ENCODE peak calls at places on chromosome X, in eight cellular contexts. O is NCI-H345, Z is breast epithelium, S is iris pigment epithelial cell, R is GM12865, V is Right ventricle myocardium inferior, I is HCT116, J is GM04504. M is an unnamed sample.
A peak's percentile ranks its signal among the peaks of the same experiment; 100 is the strongest.

GRCh38 chrX:19270727-19271126 is 73.0 kb upstream of the PDHA1 start:
- DNase-seq in J (no peak), S (no peak), O (no peak), Z (no peak), V (no peak), I (no peak), R (no peak), M (no peak)

GRCh38 chrX:28189011-28189410 is 207.8 kb upstream of the DCAF8L1 start:
- DNase-seq in I (peak; percentile 51), V (no peak), S (peak; percentile 88), R (no peak), Z (no peak), O (no peak), J (no peak), M (peak; percentile 83)

GRCh38 chrX:68307767-68308166 is 125.5 kb downstream of the OPHN1 start:
- DNase-seq in Z (no peak), S (peak; percentile 80), J (peak; percentile 52), O (no peak), V (no peak), I (peak; percentile 12), R (no peak), M (peak; percentile 91)

GRCh38 chrX:72280210-72280882 is 3.3 kb upstream of the RPS4X start:
- DNase-seq in R (no peak), O (no peak), S (no peak), I (no peak), J (no peak), V (no peak), Z (no peak), M (peak; percentile 47)

GRCh38 chrX:27767387-27767786 is 40.4 kb upstream of the MAGEB10 start:
- DNase-seq in Z (no peak), V (no peak), I (no peak), R (no peak), O (no peak), J (no peak), S (peak; percentile 15), M (no peak)

GRCh38 chrX:95640226-95640625 is 1044.4 kb upstream of the DIAPH2 start:
- DNase-seq in V (no peak), Z (no peak), R (no peak), I (no peak), J (no peak), O (no peak), S (no peak), M (peak; percentile 13)

GRCh38 chrX:102338162-102338561 is 91.2 kb downstream of the NXF2 start:
- DNase-seq in Z (no peak), V (no peak), S (no peak), I (no peak), R (no peak), J (no peak), O (no peak), M (no peak)

GRCh38 chrX:154473683-154474082 is 5.4 kb downstream of the LAGE3 start:
- DNase-seq in O (no peak), I (no peak), Z (no peak), V (no peak), S (no peak), R (no peak), J (no peak), M (no peak)

GRCh38 chrX:9388450-9388849 is 76.4 kb upstream of the TBL1X start:
- DNase-seq in I (no peak), S (no peak), R (no peak), O (no peak), V (no peak), J (no peak), Z (no peak), M (no peak)

GRCh38 chrX:100946521-100946920 is 17.8 kb upstream of the XKRX start:
- DNase-seq in Z (no peak), J (no peak), S (no peak), R (no peak), I (no peak), O (no peak), V (no peak), M (peak; percentile 10)

GRCh38 chrX:23012162-23012561 is 12.4 kb downstream of the DDX53 start:
- DNase-seq in Z (no peak), R (no peak), V (no peak), I (no peak), S (no peak), J (no peak), O (no peak), M (no peak)

GRCh38 chrX:44305921-44306320 is 37.6 kb downstream of the EFHC2 start:
- DNase-seq in R (no peak), I (no peak), O (peak; percentile 35), S (no peak), V (no peak), Z (no peak), J (no peak), M (no peak)

M was measured in MCF 10A.